ENCODE peak calls at places on chromosome 1, in five cellular contexts. D, X, G, P and T are unnamed samples.

GRCh38 chr1:166165661-166166399 is 971 bp downstream of the FAM78B start:
- DNase-seq in D (no peak), P (peak; percentile 23), G (no peak), X (no peak), T (no peak)

GRCh38 chr1:3154081-3154795 is 85.2 kb downstream of the PRDM16 start:
- DNase-seq in P (no peak), D (no peak), X (no peak), G (no peak), T (no peak)

GRCh38 chr1:183185941-183186490 is at the start of gene LAMC2:
- DNase-seq in P (no peak), D (no peak), G (no peak), X (peak; percentile 40), T (peak; percentile 98)

GRCh38 chr1:204369006-204369726 is 9.4 kb upstream of the PLEKHA6 start:
- DNase-seq in P (no peak), D (no peak), X (no peak), G (no peak), T (no peak)

GRCh38 chr1:15833842-15834405 is 13.6 kb upstream of the SPEN start:
- DNase-seq in G (no peak), D (no peak), P (no peak), X (no peak), T (no peak)

GRCh38 chr1:226884966-226885820 is 14.8 kb downstream of the PSEN2 start:
- DNase-seq in P (no peak), G (no peak), X (no peak), D (peak; percentile 8), T (no peak)

GRCh38 chr1:41381691-41382530 is 20.7 kb downstream of the FOXO6 start:
- DNase-seq in P (peak; percentile 53), G (no peak), X (peak; percentile 67), D (peak; percentile 34), T (peak; percentile 7)

GRCh38 chr1:239543873-239544272 is 157.5 kb downstream of the CHRM3 start:
- DNase-seq in G (no peak), D (no peak), X (no peak), P (no peak), T (no peak)

GRCh38 chr1:176815621-176816020 is 348.9 kb downstream of the ASTN1 start:
- DNase-seq in D (no peak), P (no peak), X (no peak), G (no peak), T (no peak)

GRCh38 chr1:41317356-41317755 is 43.9 kb upstream of the FOXO6 start:
- DNase-seq in G (no peak), P (no peak), D (no peak), X (peak; percentile 39), T (no peak)

GRCh38 chr1:2025491-2025981 is 6.4 kb downstream of the GABRD start:
- DNase-seq in G (no peak), P (no peak), D (peak; percentile 26), X (no peak), T (no peak)

GRCh38 chr1:167676205-167676915 is 45.4 kb upstream of the MPZL1 start:
- DNase-seq in D (no peak), X (no peak), P (no peak), G (no peak), T (no peak)

GRCh38 chr1:46749921-46750404 is 31.0 kb upstream of the EFCAB14 start:
- DNase-seq in X (no peak), D (no peak), P (no peak), G (no peak), T (peak; percentile 74)

GRCh38 chr1:193185861-193186714 is at the start of gene B3GALT2:
- DNase-seq in X (peak; percentile 42), D (peak; percentile 24), P (no peak), G (no peak), T (peak; percentile 66)

GRCh38 chr1:55558515-55558914 is 343.4 kb upstream of the USP24 start:
- DNase-seq in X (no peak), P (no peak), G (no peak), D (no peak), T (no peak)

GRCh38 chr1:30048905-30049304 is 674.5 kb downstream of the MATN1 start:
- DNase-seq in P (no peak), D (no peak), G (no peak), X (no peak), T (no peak)

GRCh38 chr1:63322944-63323865 is 838 bp downstream of the FOXD3 start:
- DNase-seq in G (no peak), P (no peak), D (peak; percentile 55), X (no peak), T (no peak)

GRCh38 chr1:46401964-46402626 is 8.0 kb downstream of the FAAH start:
- DNase-seq in X (peak; percentile 54), P (no peak), D (no peak), G (no peak), T (peak; percentile 97)

GRCh38 chr1:66476774-66477173 is 57.2 kb upstream of the SGIP1 start:
- DNase-seq in P (no peak), D (no peak), G (no peak), X (peak; percentile 16), T (no peak)